ENCODE peak calls at places on chromosomes 3 and 15, in eight cellular contexts. R is heart left ventricle, Q is tibial nerve, Y is HCT116, A is uterus, B is adrenal gland, J is Peyer's patch, U is suprapubic skin. N is an unnamed sample.

GRCh38 chr15:36392666-36393266 is 186.7 kb upstream of the CDIN1 start:
- DNase-seq in R (no peak), U (no peak), J (no peak), Y (no peak), Q (no peak), B (no peak), A (no peak), N (no peak)

GRCh38 chr3:132038198-132038825 is 3.5 kb upstream of the CPNE4 start:
- DNase-seq in A (no peak), B (no peak), R (no peak), Y (no peak), Q (no peak), U (no peak), J (no peak), N (no peak)

GRCh38 chr15:39774688-39775267 is 7.9 kb downstream of the FSIP1 start:
- DNase-seq in J (no peak), Q (no peak), U (no peak), A (no peak), B (no peak), Y (no peak), R (no peak), N (no peak)

GRCh38 chr3:43638594-43639447 is 17.0 kb upstream of the ANO10 start:
- DNase-seq in R (no peak), B (no peak), Q (no peak), Y (peak; percentile 58), A (no peak), J (peak; percentile 80), U (no peak), N (no peak)

GRCh38 chr3:197354195-197355059 is 56.0 kb upstream of the DLG1 start:
- DNase-seq in U (no peak), R (peak; percentile 81), Y (no peak), Q (no peak), J (peak; percentile 59), B (no peak), A (peak; percentile 56), N (peak; percentile 62)

GRCh38 chr15:67127925-67128324 is 62.5 kb downstream of the SMAD3 start:
- DNase-seq in A (peak; percentile 59), U (no peak), J (peak; percentile 41), Q (no peak), B (no peak), Y (peak; percentile 76), R (no peak), N (no peak)

GRCh38 chr15:85318048-85318731 is 62.2 kb upstream of the AKAP13 start:
- DNase-seq in R (no peak), J (peak; percentile 83), Y (peak; percentile 47), Q (no peak), U (no peak), B (no peak), A (no peak), N (no peak)

GRCh38 chr3:149657796-149658443 is at the start of gene WWTR1:
- DNase-seq in U (peak; percentile 98), Y (peak; percentile 82), B (peak; percentile 97), A (peak; percentile 94), R (peak; percentile 93), J (peak; percentile 90), Q (peak; percentile 92), N (peak; percentile 96)

GRCh38 chr3:179438836-179439235 is 12.4 kb downstream of the GNB4 start:
- DNase-seq in A (no peak), B (no peak), J (peak; percentile 87), Q (no peak), R (no peak), Y (no peak), U (no peak), N (no peak)

GRCh38 chr3:160257606-160258005 is 32.4 kb downstream of the C3orf80 start:
- DNase-seq in U (no peak), J (no peak), Q (no peak), R (no peak), B (no peak), A (no peak), Y (no peak), N (no peak)

GRCh38 chr15:74193305-74193718 is 9.3 kb downstream of the STRA6 start:
- DNase-seq in B (no peak), R (no peak), J (no peak), U (no peak), A (no peak), Q (no peak), Y (peak; percentile 78), N (no peak)

GRCh38 chr3:64073362-64073761 is 50.1 kb upstream of the PSMD6 start:
- DNase-seq in J (no peak), A (no peak), Y (no peak), U (no peak), R (no peak), B (no peak), Q (no peak), N (peak; percentile 9)

GRCh38 chr15:42385206-42385979 is 26.1 kb downstream of the CAPN3 start:
- DNase-seq in Q (no peak), R (no peak), Y (peak; percentile 35), A (no peak), J (peak; percentile 71), B (no peak), U (no peak), N (no peak)

GRCh38 chr15:62071711-62072308 is 5.0 kb downstream of the C2CD4A start:
- DNase-seq in R (no peak), U (no peak), A (no peak), Y (no peak), B (no peak), J (no peak), Q (no peak), N (no peak)

GRCh38 chr15:82046668-82047492 is 1.1 kb upstream of the MEX3B start:
- DNase-seq in R (peak; percentile 96), J (peak; percentile 91), Q (peak; percentile 71), A (peak; percentile 92), U (peak; percentile 93), Y (peak; percentile 76), B (peak; percentile 82), N (peak; percentile 92)

GRCh38 chr3:184230603-184231528 is 1.5 kb downstream of the VWA5B2 start:
- DNase-seq in Q (no peak), A (no peak), U (no peak), R (no peak), B (no peak), Y (no peak), J (no peak), N (no peak)

GRCh38 chr3:135752851-135753250 is 212.7 kb upstream of the PPP2R3A start:
- DNase-seq in Q (no peak), U (no peak), J (no peak), B (no peak), A (no peak), Y (no peak), R (no peak), N (no peak)

GRCh38 chr3:99410789-99411311 is 227.5 kb upstream of the COL8A1 start:
- DNase-seq in Q (no peak), A (no peak), B (no peak), J (no peak), R (no peak), U (no peak), Y (no peak), N (no peak)

GRCh38 chr3:100954990-100955389 is 38.2 kb downstream of the ABI3BP start:
- DNase-seq in R (no peak), A (peak; percentile 32), B (peak; percentile 22), Y (no peak), Q (peak; percentile 35), U (no peak), J (no peak), N (peak; percentile 34)

GRCh38 chr3:36957862-36958686 is 13.2 kb upstream of the TRANK1 start:
- DNase-seq in J (peak; percentile 65), B (no peak), A (no peak), Y (no peak), U (no peak), Q (no peak), R (no peak), N (no peak)

GRCh38 chr3:155065537-155065936 is 14.6 kb upstream of the MME start:
- DNase-seq in B (no peak), R (no peak), U (no peak), A (no peak), Q (no peak), J (no peak), Y (no peak), N (no peak)

GRCh38 chr15:64842986-64843561 is 1.4 kb downstream of the PLEKHO2 start:
- DNase-seq in J (peak; percentile 71), Q (peak; percentile 64), B (peak; percentile 76), Y (no peak), R (peak; percentile 79), U (no peak), A (peak; percentile 63), N (no peak)

GRCh38 chr3:52893723-52894122 is 3.6 kb downstream of the STIMATE start:
- DNase-seq in R (no peak), B (no peak), Y (no peak), J (no peak), U (no peak), Q (no peak), A (no peak), N (no peak)
- H3K27me3 ChIP-seq in R (no peaks in the 10 kb centered on the region), B (no peaks in the 10 kb centered on the region), Y (no peaks in the 10 kb centered on the region), J (no peaks in the 10 kb centered on the region), U (no peaks in the 10 kb centered on the region), Q (no peaks in the 10 kb centered on the region), A (no peaks in the 10 kb centered on the region), N (no peaks in the 10 kb centered on the region)

GRCh38 chr15:31326729-31327673 is at the start of gene KLF13:
- DNase-seq in Q (peak; percentile 45), R (peak; percentile 88), Y (no peak), J (peak; percentile 85), U (no peak), A (no peak), B (peak; percentile 57), N (peak; percentile 69)
- TF ChIP-seq POLR2A in Q (peak; percentile 51), R (peak; percentile 43), Y (peak; percentile 9), J (no peak), U (peak; percentile 61), A (peak; percentile 38), B (peak; percentile 0), N (peak; percentile 34)

GRCh38 chr3:181694805-181695660 is 16.7 kb upstream of the SOX2 start:
- DNase-seq in A (peak; percentile 71), Y (no peak), J (peak; percentile 50), Q (peak; percentile 47), R (peak; percentile 68), B (peak; percentile 29), U (no peak), N (peak; percentile 76)
- TF ChIP-seq CTCF in A (no peak), Y (no peak), J (no peak), Q (no peak), R (peak; percentile 36), B (no peak), U (peak; percentile 12), N (no peak)

GRCh38 chr15:52783929-52784798 is 6.0 kb downstream of the ONECUT1 start:
- DNase-seq in R (no peak), J (no peak), Q (no peak), Y (no peak), U (no peak), B (no peak), A (no peak), N (no peak)
- H3K27me3 ChIP-seq in R (peaks cover 95% of the 10 kb centered on the region), J (peaks cover 66% of the 10 kb centered on the region), Q (no peaks in the 10 kb centered on the region), Y (peaks cover 5% of the 10 kb centered on the region), U (peaks cover 95% of the 10 kb centered on the region), B (peaks cover 81% of the 10 kb centered on the region), A (peaks cover 8% of the 10 kb centered on the region), N (no peaks in the 10 kb centered on the region)

N was measured in ovary.